ENCODE peak calls at places on chromosomes 1 and 21, in nine cellular contexts. One of them, this sample, is unnamed. For H3K36me3, the result is how much of the 10 kb centered on the place peaks cover.

GRCh38 chr1:117575586-117576225 is 30.1 kb upstream of the TENT5C start:
- DNase-seq in H7: no peak
- DNase-seq in BJ: no peak
- DNase-seq in PC-3: no peak
- DNase-seq in brain microvascular endothelial cell: no peak
- DNase-seq in lower lobe of right lung: no peak
- DNase-seq in stomach: no peak
- DNase-seq in neuronal stem cell: no peak
- DNase-seq in Karpas-422: no peak
- DNase-seq in this sample: no peak

GRCh38 chr21:44350773-44351481 is 2.5 kb upstream of the TRPM2 start:
- DNase-seq in lower lobe of right lung: no peak
- DNase-seq in neuronal stem cell: no peak
- DNase-seq in brain microvascular endothelial cell: no peak
- DNase-seq in H7: peak
- DNase-seq in stomach: no peak
- DNase-seq in BJ: no peak
- DNase-seq in PC-3: no peak
- DNase-seq in Karpas-422: no peak
- DNase-seq in this sample: no peak

GRCh38 chr1:237393632-237394031 is 351.6 kb downstream of the RYR2 start:
- DNase-seq in brain microvascular endothelial cell: no peak
- DNase-seq in lower lobe of right lung: no peak
- DNase-seq in BJ: no peak
- DNase-seq in PC-3: no peak
- DNase-seq in neuronal stem cell: no peak
- DNase-seq in stomach: no peak
- DNase-seq in Karpas-422: no peak
- DNase-seq in H7: no peak
- DNase-seq in this sample: no peak

GRCh38 chr1:65105596-65105995 is 42.4 kb upstream of the AK4 start:
- DNase-seq in brain microvascular endothelial cell: no peak
- DNase-seq in Karpas-422: no peak
- DNase-seq in PC-3: peak
- DNase-seq in stomach: no peak
- DNase-seq in BJ: no peak
- DNase-seq in lower lobe of right lung: no peak
- DNase-seq in neuronal stem cell: no peak
- DNase-seq in H7: no peak
- DNase-seq in this sample: no peak

GRCh38 chr1:74712863-74713262 is 20.0 kb downstream of the CRYZ start:
- DNase-seq in neuronal stem cell: no peak
- DNase-seq in stomach: no peak
- DNase-seq in BJ: no peak
- DNase-seq in brain microvascular endothelial cell: no peak
- DNase-seq in lower lobe of right lung: no peak
- DNase-seq in PC-3: no peak
- DNase-seq in Karpas-422: no peak
- DNase-seq in H7: no peak
- DNase-seq in this sample: no peak

GRCh38 chr1:58358311-58358710 is 188.2 kb downstream of the OMA1 start:
- DNase-seq in brain microvascular endothelial cell: peak
- DNase-seq in PC-3: peak
- DNase-seq in neuronal stem cell: no peak
- DNase-seq in stomach: no peak
- DNase-seq in Karpas-422: no peak
- DNase-seq in lower lobe of right lung: no peak
- DNase-seq in BJ: peak
- DNase-seq in H7: no peak
- DNase-seq in this sample: no peak

GRCh38 chr1:8002329-8003320 is 23.5 kb downstream of the ERRFI1 start:
- DNase-seq in brain microvascular endothelial cell: no peak
- DNase-seq in Karpas-422: no peak
- DNase-seq in stomach: no peak
- DNase-seq in H7: no peak
- DNase-seq in neuronal stem cell: no peak
- DNase-seq in PC-3: no peak
- DNase-seq in lower lobe of right lung: no peak
- DNase-seq in BJ: no peak
- DNase-seq in this sample: no peak

GRCh38 chr1:48851638-48852037 is 74.9 kb upstream of the BEND5 start:
- DNase-seq in BJ: peak
- DNase-seq in brain microvascular endothelial cell: no peak
- DNase-seq in stomach: no peak
- DNase-seq in lower lobe of right lung: no peak
- DNase-seq in neuronal stem cell: no peak
- DNase-seq in PC-3: peak
- DNase-seq in H7: no peak
- DNase-seq in Karpas-422: no peak
- DNase-seq in this sample: no peak

GRCh38 chr1:43452789-43453441 is 816 bp downstream of the HYI start:
- DNase-seq in brain microvascular endothelial cell: no peak
- DNase-seq in H7: peak
- DNase-seq in lower lobe of right lung: no peak
- DNase-seq in stomach: peak
- DNase-seq in Karpas-422: no peak
- DNase-seq in neuronal stem cell: peak
- DNase-seq in PC-3: peak
- DNase-seq in BJ: no peak
- DNase-seq in this sample: no peak

GRCh38 chr1:93150729-93151128 is 29.5 kb downstream of the TMED5 start:
- DNase-seq in brain microvascular endothelial cell: no peak
- DNase-seq in stomach: no peak
- DNase-seq in lower lobe of right lung: no peak
- DNase-seq in BJ: no peak
- DNase-seq in Karpas-422: no peak
- DNase-seq in H7: no peak
- DNase-seq in neuronal stem cell: no peak
- DNase-seq in PC-3: no peak
- DNase-seq in this sample: no peak

GRCh38 chr1:93151474-93151873 is 28.7 kb downstream of the TMED5 start:
- DNase-seq in lower lobe of right lung: no peak
- DNase-seq in PC-3: no peak
- DNase-seq in brain microvascular endothelial cell: no peak
- DNase-seq in stomach: no peak
- DNase-seq in BJ: no peak
- DNase-seq in Karpas-422: no peak
- DNase-seq in H7: no peak
- DNase-seq in neuronal stem cell: no peak
- DNase-seq in this sample: no peak

GRCh38 chr1:93154898-93155297 is 25.3 kb downstream of the TMED5 start:
- DNase-seq in brain microvascular endothelial cell: no peak
- DNase-seq in Karpas-422: no peak
- DNase-seq in H7: no peak
- DNase-seq in stomach: no peak
- DNase-seq in PC-3: no peak
- DNase-seq in BJ: no peak
- DNase-seq in lower lobe of right lung: no peak
- DNase-seq in neuronal stem cell: no peak
- DNase-seq in this sample: no peak

GRCh38 chr1:93155335-93155734 is 24.9 kb downstream of the TMED5 start:
- DNase-seq in stomach: no peak
- DNase-seq in lower lobe of right lung: no peak
- DNase-seq in brain microvascular endothelial cell: no peak
- DNase-seq in PC-3: peak
- DNase-seq in H7: no peak
- DNase-seq in BJ: no peak
- DNase-seq in neuronal stem cell: no peak
- DNase-seq in Karpas-422: no peak
- DNase-seq in this sample: no peak

GRCh38 chr1:93152835-93153234 is 27.4 kb downstream of the TMED5 start:
- DNase-seq in Karpas-422: no peak
- DNase-seq in lower lobe of right lung: no peak
- DNase-seq in H7: no peak
- DNase-seq in brain microvascular endothelial cell: no peak
- DNase-seq in stomach: no peak
- DNase-seq in PC-3: no peak
- DNase-seq in neuronal stem cell: no peak
- DNase-seq in BJ: no peak
- DNase-seq in this sample: no peak
- H3K36me3 ChIP-seq in Karpas-422: under half
- H3K36me3 ChIP-seq in lower lobe of right lung: half or more
- H3K36me3 ChIP-seq in H7: under half
- H3K36me3 ChIP-seq in brain microvascular endothelial cell: under half
- H3K36me3 ChIP-seq in stomach: half or more
- H3K36me3 ChIP-seq in PC-3: under half
- H3K36me3 ChIP-seq in neuronal stem cell: half or more
- H3K36me3 ChIP-seq in BJ: under half
- H3K36me3 ChIP-seq in this sample: under half

DNA sequence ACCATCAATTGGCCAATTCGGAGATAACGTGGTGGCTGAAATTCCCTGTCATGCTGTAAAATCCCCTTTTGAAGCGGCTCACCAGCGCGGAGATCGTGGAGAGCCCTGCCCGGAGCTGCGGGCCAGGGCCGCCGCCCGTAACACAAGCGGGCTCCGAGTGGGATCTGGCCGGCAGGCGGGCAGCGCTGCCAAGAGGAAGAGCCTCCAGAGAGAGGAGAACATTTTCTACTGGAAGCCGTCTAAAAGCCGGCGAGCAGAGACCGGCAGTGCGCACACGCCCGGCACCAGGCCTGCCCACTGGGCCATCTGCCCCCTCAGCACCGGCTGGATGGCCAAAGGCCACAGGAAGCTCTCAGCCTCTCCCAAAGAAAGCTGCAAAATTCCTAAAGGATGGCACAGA is 15.5 kb downstream of the SSBP3 start:
- DNase-seq in stomach: no peak
- DNase-seq in H7: no peak
- DNase-seq in PC-3: no peak
- DNase-seq in neuronal stem cell: no peak
- DNase-seq in Karpas-422: no peak
- DNase-seq in brain microvascular endothelial cell: no peak
- DNase-seq in BJ: no peak
- DNase-seq in lower lobe of right lung: no peak
- DNase-seq in this sample: peak
- H3K36me3 ChIP-seq in stomach: half or more
- H3K36me3 ChIP-seq in H7: under half
- H3K36me3 ChIP-seq in PC-3: under half
- H3K36me3 ChIP-seq in neuronal stem cell: half or more
- H3K36me3 ChIP-seq in Karpas-422: under half
- H3K36me3 ChIP-seq in brain microvascular endothelial cell: under half
- H3K36me3 ChIP-seq in BJ: under half
- H3K36me3 ChIP-seq in lower lobe of right lung: under half
- H3K36me3 ChIP-seq in this sample: under half

GRCh38 chr1:244406337-244406736 is 45.4 kb downstream of the ADSS2 start:
- DNase-seq in H7: no peak
- DNase-seq in lower lobe of right lung: no peak
- DNase-seq in stomach: no peak
- DNase-seq in PC-3: no peak
- DNase-seq in neuronal stem cell: no peak
- DNase-seq in BJ: no peak
- DNase-seq in brain microvascular endothelial cell: no peak
- DNase-seq in Karpas-422: no peak
- DNase-seq in this sample: no peak

GRCh38 chr1:244400974-244401373 is 50.7 kb downstream of the ADSS2 start:
- DNase-seq in brain microvascular endothelial cell: no peak
- DNase-seq in H7: no peak
- DNase-seq in stomach: no peak
- DNase-seq in neuronal stem cell: no peak
- DNase-seq in Karpas-422: no peak
- DNase-seq in BJ: no peak
- DNase-seq in lower lobe of right lung: no peak
- DNase-seq in PC-3: no peak
- DNase-seq in this sample: no peak

GRCh38 chr1:244403431-244403830 is 48.3 kb downstream of the ADSS2 start:
- DNase-seq in brain microvascular endothelial cell: no peak
- DNase-seq in Karpas-422: no peak
- DNase-seq in lower lobe of right lung: no peak
- DNase-seq in BJ: no peak
- DNase-seq in H7: no peak
- DNase-seq in neuronal stem cell: no peak
- DNase-seq in stomach: no peak
- DNase-seq in PC-3: no peak
- DNase-seq in this sample: no peak
- H3K36me3 ChIP-seq in brain microvascular endothelial cell: under half
- H3K36me3 ChIP-seq in Karpas-422: half or more
- H3K36me3 ChIP-seq in lower lobe of right lung: under half
- H3K36me3 ChIP-seq in BJ: under half
- H3K36me3 ChIP-seq in H7: under half
- H3K36me3 ChIP-seq in neuronal stem cell: half or more
- H3K36me3 ChIP-seq in stomach: half or more
- H3K36me3 ChIP-seq in PC-3: under half
- H3K36me3 ChIP-seq in this sample: half or more

DNA sequence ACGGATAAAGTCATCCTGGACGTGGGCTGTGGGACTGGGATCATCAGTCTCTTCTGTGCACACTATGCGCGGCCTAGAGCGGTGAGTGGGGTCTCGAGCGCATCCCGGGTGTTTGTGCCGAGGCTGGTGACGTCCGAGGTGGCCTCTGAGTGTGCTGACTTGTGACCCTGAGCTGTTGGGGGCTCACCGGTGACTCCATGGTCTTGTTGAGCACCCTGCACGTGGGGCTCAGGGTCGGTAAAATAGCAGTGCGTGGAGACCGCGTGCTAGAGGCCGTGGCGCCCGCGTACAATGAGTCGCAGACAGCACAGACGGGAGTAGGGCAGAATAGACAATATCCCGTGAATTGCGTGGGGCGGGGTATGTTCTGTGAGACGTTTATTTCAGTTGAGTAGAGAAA is 13.1 kb downstream of the PRMT2 start:
- DNase-seq in brain microvascular endothelial cell: no peak
- DNase-seq in PC-3: no peak
- DNase-seq in BJ: no peak
- DNase-seq in H7: no peak
- DNase-seq in stomach: no peak
- DNase-seq in Karpas-422: no peak
- DNase-seq in neuronal stem cell: no peak
- DNase-seq in lower lobe of right lung: no peak
- DNase-seq in this sample: no peak
- H3K36me3 ChIP-seq in brain microvascular endothelial cell: half or more
- H3K36me3 ChIP-seq in PC-3: half or more
- H3K36me3 ChIP-seq in BJ: half or more
- H3K36me3 ChIP-seq in H7: under half
- H3K36me3 ChIP-seq in stomach: half or more
- H3K36me3 ChIP-seq in Karpas-422: half or more
- H3K36me3 ChIP-seq in neuronal stem cell: half or more
- H3K36me3 ChIP-seq in lower lobe of right lung: half or more
- H3K36me3 ChIP-seq in this sample: under half

GRCh38 chr1:162772571-162773154 is 17.8 kb upstream of the HSD17B7 start:
- DNase-seq in lower lobe of right lung: no peak
- DNase-seq in BJ: no peak
- DNase-seq in PC-3: peak
- DNase-seq in H7: no peak
- DNase-seq in Karpas-422: no peak
- DNase-seq in neuronal stem cell: no peak
- DNase-seq in stomach: no peak
- DNase-seq in brain microvascular endothelial cell: no peak
- DNase-seq in this sample: no peak

GRCh38 chr1:162779043-162779442 is 11.5 kb upstream of the HSD17B7 start:
- DNase-seq in neuronal stem cell: no peak
- DNase-seq in brain microvascular endothelial cell: no peak
- DNase-seq in PC-3: no peak
- DNase-seq in Karpas-422: no peak
- DNase-seq in BJ: no peak
- DNase-seq in H7: no peak
- DNase-seq in stomach: no peak
- DNase-seq in lower lobe of right lung: no peak
- DNase-seq in this sample: no peak

DNA sequence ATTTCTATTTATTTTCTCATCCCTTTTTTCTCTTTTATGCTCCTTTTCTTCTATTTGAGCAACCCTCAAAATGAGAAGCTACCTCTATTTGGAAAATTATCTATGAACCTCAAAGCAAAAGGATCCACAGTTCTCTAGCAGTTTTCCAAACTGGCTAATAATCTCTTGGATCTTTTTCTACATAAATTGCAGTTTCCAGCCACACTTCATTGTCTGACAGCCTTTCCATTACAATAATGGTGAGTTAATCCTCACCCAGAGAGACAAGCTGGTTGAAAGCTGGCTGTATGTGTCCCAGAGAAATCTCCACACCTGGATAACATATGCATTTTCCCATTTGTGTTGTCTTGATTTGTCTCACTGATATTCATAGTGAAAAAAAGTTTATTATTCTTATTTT is 16.5 kb upstream of the HSD17B7 start:
- DNase-seq in neuronal stem cell: no peak
- DNase-seq in H7: no peak
- DNase-seq in Karpas-422: no peak
- DNase-seq in BJ: no peak
- DNase-seq in brain microvascular endothelial cell: no peak
- DNase-seq in stomach: no peak
- DNase-seq in lower lobe of right lung: no peak
- DNase-seq in PC-3: no peak
- DNase-seq in this sample: no peak
- H3K36me3 ChIP-seq in neuronal stem cell: under half
- H3K36me3 ChIP-seq in H7: under half
- H3K36me3 ChIP-seq in Karpas-422: under half
- H3K36me3 ChIP-seq in BJ: under half
- H3K36me3 ChIP-seq in brain microvascular endothelial cell: half or more
- H3K36me3 ChIP-seq in stomach: half or more
- H3K36me3 ChIP-seq in lower lobe of right lung: under half
- H3K36me3 ChIP-seq in PC-3: under half
- H3K36me3 ChIP-seq in this sample: under half